ENCODE peak calls at places on chromosomes 6 and 20, in five cellular contexts. F, W, H, Y and T are unnamed samples.
A peak's percentile ranks its signal among the peaks of the same experiment; 100 is the strongest.

GRCh38 chr6:83824388-83824801 is 28.8 kb upstream of the RIPPLY2 start:
- DNase-seq in F (no peak), W (no peak), H (no peak), Y (no peak), T (no peak)

GRCh38 chr6:151301547-151301946 is 61.8 kb downstream of the AKAP12 start:
- DNase-seq in H (no peak), F (no peak), W (no peak), Y (no peak), T (no peak)

GRCh38 chr6:46453221-46453620 is 38.0 kb downstream of the RCAN2 start:
- DNase-seq in F (no peak), H (no peak), W (no peak), Y (no peak), T (no peak)

GRCh38 chr6:17042422-17043147 is 59.3 kb upstream of the STMND1 start:
- DNase-seq in Y (no peak), H (no peak), F (no peak), W (peak; percentile 71), T (no peak)

GRCh38 chr6:3905853-3906190 is 56.6 kb downstream of the FAM50B start:
- DNase-seq in H (no peak), Y (no peak), W (no peak), F (no peak), T (no peak)

GRCh38 chr6:19851273-19852089 is 14.3 kb downstream of the ID4 start:
- DNase-seq in W (peak; percentile 35), H (no peak), Y (no peak), F (no peak), T (no peak)

GRCh38 chr6:88220493-88220892 is 54.3 kb upstream of the CNR1 start:
- DNase-seq in H (no peak), F (no peak), Y (no peak), W (no peak), T (no peak)

GRCh38 chr6:84242265-84242664 is 14.8 kb upstream of the CEP162 start:
- DNase-seq in Y (no peak), F (no peak), H (no peak), W (no peak), T (no peak)

GRCh38 chr20:38864662-38865061 is 59.2 kb downstream of the PPP1R16B start:
- DNase-seq in H (no peak), W (no peak), Y (no peak), F (no peak), T (no peak)

GRCh38 chr6:138088307-138088744 is 18.9 kb downstream of the PERP start:
- DNase-seq in W (peak; percentile 29), Y (no peak), F (no peak), H (no peak), T (no peak)

GRCh38 chr6:151493495-151494234 is at the start of gene CCDC170:
- DNase-seq in F (peak; percentile 89), H (no peak), W (peak; percentile 30), Y (no peak), T (no peak)

GRCh38 chr20:15928946-15929345 is 644.3 kb downstream of the KIF16B start:
- DNase-seq in W (no peak), Y (no peak), F (no peak), H (no peak), T (no peak)

GRCh38 chr6:14703586-14703985 is 542.3 kb upstream of the JARID2 start:
- DNase-seq in W (no peak), F (no peak), Y (no peak), H (no peak), T (no peak)

GRCh38 chr20:63273635-63274380 is 1.2 kb downstream of the ARFGAP1 start:
- DNase-seq in H (no peak), F (no peak), Y (no peak), W (no peak), T (no peak)

GRCh38 chr6:34537922-34538550 is 18.1 kb downstream of the SPDEF start:
- DNase-seq in W (no peak), Y (no peak), H (no peak), F (no peak), T (no peak)
- H3K27ac ChIP-seq in W (no peak overlapping the region), Y (no peak overlapping the region), H (no peak overlapping the region), F (no peak overlapping the region), T (no peak overlapping the region)

DNA sequence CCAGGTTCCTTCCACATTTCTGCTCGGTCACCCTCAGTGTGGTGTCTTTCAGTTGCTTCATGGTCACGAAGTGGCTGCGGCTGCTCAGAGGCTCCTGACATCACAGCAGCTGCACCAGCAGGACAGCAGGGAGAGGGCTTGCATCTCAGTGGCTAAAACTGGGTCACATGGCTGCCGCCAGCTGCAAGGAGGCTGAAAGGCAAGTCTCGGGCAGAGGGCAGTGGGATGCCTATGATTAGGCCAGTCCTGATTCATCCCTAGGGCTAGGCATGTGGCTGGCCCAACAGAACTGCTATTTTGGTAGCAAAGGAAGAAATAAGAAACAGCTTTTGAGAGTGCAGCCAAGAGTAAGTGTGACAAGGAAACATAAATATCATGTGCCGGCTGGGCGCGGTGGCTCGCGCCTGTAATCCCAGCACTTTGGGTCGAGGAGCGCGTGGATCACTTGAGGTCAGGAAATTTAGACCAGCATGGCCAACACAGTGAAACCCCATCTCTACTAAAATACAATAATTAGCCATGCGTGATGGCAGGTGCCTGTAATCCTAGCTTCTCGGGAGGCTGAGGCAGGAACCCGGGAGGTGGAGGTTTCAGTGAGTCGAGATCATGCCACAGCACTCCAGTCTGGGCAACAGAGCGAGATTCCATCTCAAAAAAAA is 46.6 kb downstream of the RBM38 start:
- DNase-seq in Y (no peak), F (peak; percentile 85), W (no peak), H (no peak), T (no peak)
- H3K4me1 ChIP-seq in Y (peaks cover 36% of the 10 kb centered on the region), F (peaks cover 2% of the 10 kb centered on the region), W (peaks cover 64% of the 10 kb centered on the region), H (peaks cover 21% of the 10 kb centered on the region), T (peaks cover 48% of the 10 kb centered on the region)

GRCh38 chr20:41154436-41155176 is 17.3 kb downstream of the PLCG1 start:
- DNase-seq in Y (no peak), H (no peak), W (no peak), F (no peak), T (no peak)
- H3K27ac ChIP-seq in Y (no peak overlapping the region), H (no peak overlapping the region), W (peak overlapping the region; percentile 32), F (no peak overlapping the region), T (peak overlapping the region; percentile 30)

DNA sequence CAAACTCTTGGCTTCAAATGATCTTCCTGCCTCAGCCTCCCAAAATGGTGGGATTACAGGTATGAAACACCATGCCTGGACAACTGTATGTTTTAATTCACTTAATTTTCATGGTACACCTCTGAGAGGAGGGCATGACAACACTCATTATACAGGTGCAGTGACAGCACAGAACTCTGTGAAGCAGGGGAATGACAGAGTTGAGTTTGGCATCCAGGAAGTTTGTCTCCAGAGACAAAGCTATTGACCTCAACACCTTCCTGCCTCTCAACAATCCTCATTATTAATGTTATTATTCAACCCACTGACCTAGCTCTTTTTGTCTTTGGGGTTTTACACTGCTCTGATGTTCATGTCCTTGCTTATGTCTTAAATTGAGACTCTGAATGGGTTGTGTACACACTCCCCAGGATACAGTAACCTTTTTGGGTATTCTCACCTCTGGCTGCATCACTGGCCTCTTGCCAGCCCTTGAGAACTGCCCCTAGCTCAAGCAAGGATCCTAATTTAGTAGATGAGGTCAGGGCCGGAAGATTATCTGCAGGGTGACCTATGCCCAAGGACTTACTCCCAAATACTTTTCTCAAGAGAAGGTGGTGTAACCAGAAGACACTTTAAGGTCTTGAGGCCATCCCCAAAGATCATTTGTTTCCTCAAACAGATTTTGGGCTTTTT is 13.1 kb upstream of the IER3 start:
- DNase-seq in H (no peak), Y (no peak), F (no peak), W (no peak), T (no peak)
- H3K4me1 ChIP-seq in H (no peaks in the 10 kb centered on the region), Y (no peaks in the 10 kb centered on the region), F (no peaks in the 10 kb centered on the region), W (peaks cover 4% of the 10 kb centered on the region), T (peaks cover 82% of the 10 kb centered on the region)

DNA sequence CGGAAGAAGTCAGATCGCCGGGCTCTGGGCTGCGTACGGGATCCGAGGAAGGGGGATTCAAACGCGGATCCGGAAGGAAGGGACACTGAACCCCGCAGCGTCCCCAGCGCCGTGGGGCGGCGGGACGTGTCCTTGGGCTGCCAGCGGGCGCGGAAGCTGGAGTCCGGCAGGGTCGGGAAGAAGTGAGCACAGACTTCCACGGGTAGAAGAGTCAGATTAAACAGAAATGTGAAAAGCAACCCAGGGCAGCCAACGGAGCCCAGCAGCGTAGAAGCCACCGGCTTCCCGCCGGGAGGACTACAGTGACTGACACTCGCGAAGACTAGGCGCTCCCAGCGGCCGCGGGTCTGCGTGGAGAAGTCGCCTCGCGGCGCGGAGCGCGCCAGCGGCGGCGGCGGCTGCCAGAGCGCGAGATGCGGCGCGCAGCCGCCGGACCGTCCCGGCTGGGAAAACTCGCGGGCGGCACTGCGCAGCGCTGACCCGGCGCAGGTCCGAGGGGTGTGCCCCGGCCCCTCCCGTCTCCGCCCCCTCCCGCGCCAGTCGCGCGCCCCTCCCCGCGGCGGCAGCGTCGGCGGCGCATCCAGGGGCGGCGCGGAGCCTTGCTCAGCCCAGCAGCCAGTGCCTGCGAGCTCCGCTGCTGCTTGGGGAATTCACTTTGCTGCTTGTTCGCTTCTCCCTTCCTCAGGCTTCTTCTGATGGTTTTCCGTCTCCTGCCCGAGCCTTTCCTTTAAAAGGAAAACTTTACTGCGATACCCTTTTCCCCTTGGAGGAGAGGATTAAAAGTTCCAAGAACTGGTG is at the start of gene SAMD5:
- DNase-seq in Y (no peak), F (peak; percentile 89), W (peak; percentile 56), H (no peak), T (no peak)
- H3K27ac ChIP-seq in Y (no peak within 1 kb of the TSS), F (no peak within 1 kb of the TSS), W (peak within 1 kb of the TSS; percentile 68), H (peak within 1 kb of the TSS; percentile 86), T (peak within 1 kb of the TSS; percentile 65)

GRCh38 chr20:50624351-50625016 is 66.9 kb downstream of the RIPOR3 start:
- DNase-seq in W (peak; percentile 80), F (no peak), H (no peak), Y (no peak), T (no peak)
- H3K4me1 ChIP-seq in W (no peaks in the 10 kb centered on the region), F (no peaks in the 10 kb centered on the region), H (no peaks in the 10 kb centered on the region), Y (no peaks in the 10 kb centered on the region), T (no peaks in the 10 kb centered on the region)

GRCh38 chr6:12198851-12199250 is 91.3 kb upstream of the EDN1 start:
- DNase-seq in W (no peak), F (no peak), H (no peak), Y (no peak), T (no peak)

GRCh38 chr6:12200025-12200424 is 90.1 kb upstream of the EDN1 start:
- DNase-seq in H (no peak), Y (no peak), W (no peak), F (no peak), T (no peak)

GRCh38 chr6:12196326-12196936 is 93.7 kb upstream of the EDN1 start:
- DNase-seq in H (no peak), Y (no peak), F (no peak), W (no peak), T (no peak)
- H3K27ac ChIP-seq in H (no peak overlapping the region), Y (no peak overlapping the region), F (no peak overlapping the region), W (no peak overlapping the region), T (no peak overlapping the region)

GRCh38 chr6:148885154-148885870 is 138.5 kb downstream of the UST start:
- DNase-seq in H (no peak), Y (no peak), F (no peak), W (no peak), T (no peak)
- H3K4me1 ChIP-seq in H (peaks cover 5% of the 10 kb centered on the region), Y (no peaks in the 10 kb centered on the region), F (peaks cover 22% of the 10 kb centered on the region), W (no peaks in the 10 kb centered on the region), T (peaks cover 7% of the 10 kb centered on the region)